ENCODE peak calls at places on chromosomes 1 and 21, in ten cellular contexts. O, E, F, H, D, S, X, G, M and N are unnamed samples.

GRCh38 chr1:10068605-10069294 is 36.0 kb downstream of the UBE4B start:
- DNase-seq in M (no peak), D (peak), G (no peak), S (no peak), E (no peak), X (peak), O (no peak), H (no peak), F (no peak), N (no peak)

GRCh38 chr1:162276493-162276892 is 100.2 kb downstream of the SPATA46 start:
- DNase-seq in O (no peak), S (peak), X (peak), F (no peak), E (peak), D (peak), M (no peak), H (no peak), G (peak), N (no peak)

GRCh38 chr1:109979489-109980091 is 5.0 kb upstream of the AHCYL1 start:
- DNase-seq in H (no peak), D (peak), M (no peak), F (no peak), G (no peak), E (no peak), X (peak), O (no peak), S (no peak), N (no peak)

GRCh38 chr1:227245613-227246320 is 72.5 kb downstream of the CDC42BPA start:
- DNase-seq in G (no peak), F (no peak), O (peak), X (no peak), S (no peak), E (no peak), D (peak), M (no peak), H (no peak), N (no peak)

GRCh38 chr1:174818951-174819350 is 180.8 kb upstream of the CACYBP start:
- DNase-seq in F (no peak), D (peak), X (peak), M (no peak), S (no peak), H (no peak), O (no peak), E (no peak), G (no peak), N (no peak)

GRCh38 chr1:101346419-101346818 is 109.6 kb downstream of the S1PR1 start:
- DNase-seq in D (no peak), G (no peak), H (no peak), M (no peak), E (no peak), S (no peak), O (no peak), F (no peak), X (no peak), N (no peak)

GRCh38 chr1:86757272-86757984 is 53.1 kb downstream of the SH3GLB1 start:
- DNase-seq in G (no peak), D (peak), X (peak), S (no peak), E (no peak), O (no peak), F (no peak), H (no peak), M (no peak), N (peak)

GRCh38 chr1:205750683-205751651 is 985 bp upstream of the NUCKS1 start:
- DNase-seq in E (peak), G (no peak), S (no peak), H (no peak), X (no peak), O (no peak), M (no peak), F (no peak), D (peak), N (no peak)

GRCh38 chr1:157388057-157388456 is 164.3 kb downstream of the FCRL5 start:
- DNase-seq in M (no peak), O (no peak), E (no peak), H (no peak), F (no peak), X (no peak), D (no peak), G (no peak), S (no peak), N (no peak)

GRCh38 chr1:206784471-206784903 is 12.2 kb upstream of the IL10 start:
- DNase-seq in O (no peak), X (no peak), G (peak), F (no peak), M (no peak), D (peak), S (no peak), E (no peak), H (peak), N (no peak)

GRCh38 chr1:83769072-83769471 is 229.9 kb downstream of the TTLL7 start:
- DNase-seq in S (no peak), O (no peak), F (no peak), G (no peak), X (no peak), D (no peak), E (no peak), H (no peak), M (no peak), N (no peak)

GRCh38 chr1:235595079-235595478 is 54.5 kb downstream of the GNG4 start:
- DNase-seq in E (no peak), M (no peak), O (peak), H (no peak), S (no peak), D (no peak), F (no peak), X (no peak), G (no peak), N (no peak)
- TF ChIP-seq CTCF in E (no peak), M (no peak), O (no peak), H (no peak), S (no peak), D (no peak), F (no peak), X (no peak), G (no peak), N (no peak)

DNA sequence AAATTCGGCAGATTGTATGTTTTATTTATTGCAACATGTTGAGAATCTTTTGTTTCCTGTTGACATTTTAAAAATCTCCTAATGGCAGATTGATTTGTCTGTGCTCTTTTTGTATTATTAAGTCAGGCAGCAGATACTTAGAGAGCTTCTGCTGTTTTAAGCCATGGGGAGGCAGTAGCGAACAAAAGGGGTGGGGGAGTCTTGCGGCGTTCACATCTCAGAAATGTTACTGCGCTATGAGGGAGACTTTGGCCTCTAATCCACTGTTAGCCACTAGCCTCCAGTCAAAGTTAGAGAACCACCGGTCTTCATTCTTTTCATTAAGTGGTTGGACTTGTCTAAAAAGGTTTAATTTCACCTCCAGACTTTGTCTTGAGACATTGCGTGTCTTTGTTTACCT is 93.6 kb downstream of the DYRK1A start:
- DNase-seq in H (no peak), F (no peak), M (no peak), S (no peak), X (no peak), E (peak), O (no peak), G (no peak), D (no peak), N (no peak)
- TF ChIP-seq CTCF in H (no peak), F (no peak), M (no peak), S (peak), X (peak), E (peak), O (no peak), G (no peak), D (peak), N (no peak)

GRCh38 chr1:195939844-195940243 is 668.4 kb downstream of the KCNT2 start:
- DNase-seq in D (peak), F (no peak), X (no peak), S (no peak), G (no peak), O (no peak), E (peak), H (no peak), M (no peak), N (no peak)
- TF ChIP-seq CTCF in D (peak), F (no peak), X (no peak), S (peak), G (peak), O (no peak), E (no peak), H (no peak), M (no peak), N (no peak)

GRCh38 chr1:240935921-240936320 is 324.0 kb upstream of the GREM2 start:
- DNase-seq in E (no peak), X (no peak), H (no peak), S (no peak), M (no peak), O (no peak), F (no peak), G (no peak), D (no peak), N (no peak)
- TF ChIP-seq CTCF in E (no peak), X (no peak), H (no peak), S (no peak), M (no peak), O (no peak), F (no peak), G (no peak), D (no peak), N (no peak)

DNA sequence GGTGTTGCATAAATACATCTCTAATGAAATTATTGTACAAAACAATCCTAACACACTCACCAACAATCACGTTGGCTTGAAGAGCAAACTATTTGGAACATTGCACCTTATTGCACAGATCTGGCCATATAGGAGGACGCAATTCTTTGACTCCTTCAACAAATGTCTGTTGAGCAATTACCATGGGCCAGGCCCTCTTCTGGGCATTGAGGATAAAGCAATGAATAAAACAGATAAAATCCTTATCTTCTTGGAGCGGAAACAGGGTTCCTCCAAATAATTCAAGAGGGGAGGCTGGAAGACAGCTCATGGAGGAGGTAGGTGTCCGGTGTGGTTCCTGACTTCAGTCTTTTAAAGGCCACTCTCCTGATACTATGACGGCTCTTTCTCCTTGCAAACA is 43.3 kb downstream of the PAX7 start:
- DNase-seq in H (no peak), X (no peak), F (no peak), D (peak), M (no peak), O (no peak), E (no peak), S (no peak), G (no peak), N (no peak)
- TF ChIP-seq CTCF in H (no peak), X (peak), F (no peak), D (peak), M (no peak), O (no peak), E (no peak), S (no peak), G (no peak), N (no peak)

GRCh38 chr1:27658951-27659496 is 13.0 kb downstream of the IFI6 start:
- DNase-seq in S (no peak), D (peak), H (peak), F (peak), E (no peak), O (peak), G (peak), X (peak), M (no peak), N (no peak)
- TF ChIP-seq CTCF in S (no peak), D (no peak), H (no peak), F (no peak), E (no peak), O (no peak), G (no peak), X (no peak), M (no peak), N (no peak)

GRCh38 chr1:176878750-176879536 is 285.6 kb downstream of the ASTN1 start:
- DNase-seq in D (no peak), M (no peak), F (no peak), O (no peak), H (no peak), E (peak), G (no peak), S (no peak), X (no peak), N (no peak)
- TF ChIP-seq CTCF in D (no peak), M (no peak), F (no peak), O (no peak), H (no peak), E (no peak), G (no peak), S (no peak), X (no peak), N (no peak)

DNA sequence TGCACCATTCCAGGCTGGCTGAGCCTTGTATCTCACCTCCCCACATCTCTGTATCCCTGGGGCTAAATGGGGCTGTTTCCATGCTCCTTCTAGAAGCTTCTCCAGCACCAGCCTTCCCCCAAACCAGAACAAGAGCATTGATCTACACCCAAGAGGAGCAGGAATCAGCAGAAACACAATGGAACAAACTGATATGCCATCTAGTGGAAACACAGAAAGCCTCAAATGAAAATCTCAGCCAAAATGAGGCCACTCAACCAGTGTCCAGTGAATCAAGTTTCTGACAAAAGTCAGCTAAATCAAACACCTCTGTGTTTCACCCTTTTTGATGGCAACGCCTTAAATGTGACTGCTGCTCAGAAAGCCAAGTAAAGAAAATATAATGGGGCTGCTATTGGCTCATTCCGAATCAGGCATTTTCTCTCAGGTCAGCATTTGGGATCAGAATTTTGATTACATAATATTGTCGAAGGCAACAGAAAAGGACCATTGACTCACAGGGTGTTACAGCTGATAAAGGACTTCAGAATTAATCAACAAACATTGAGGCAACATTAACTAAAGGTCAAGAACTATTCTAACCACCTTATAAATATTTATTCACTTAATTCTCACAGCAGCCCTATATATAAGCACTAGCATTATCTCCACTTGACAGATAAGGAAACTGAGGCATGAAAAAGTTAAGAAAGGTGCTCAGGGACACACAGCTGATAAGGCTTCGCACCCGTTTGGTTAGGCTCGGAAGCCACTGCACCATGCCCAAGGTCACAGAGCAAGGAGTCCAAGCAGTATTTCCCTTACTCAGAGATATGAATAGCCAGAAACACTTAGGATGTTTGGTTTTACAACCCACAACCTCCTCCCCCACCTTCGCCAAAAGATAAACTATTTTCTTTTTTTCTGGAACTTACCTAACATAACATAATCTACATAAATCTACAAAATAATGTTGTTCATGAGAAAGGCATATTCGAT is 85.8 kb upstream of the KCNJ15 start:
- DNase-seq in H (no peak), E (no peak), O (no peak), S (no peak), M (no peak), D (peak), F (no peak), G (no peak), X (peak), N (no peak)
- TF ChIP-seq CTCF in H (no peak), E (peak), O (no peak), S (no peak), M (no peak), D (peak), F (no peak), G (no peak), X (peak), N (peak)